ENCODE peak calls at places on chromosomes 6 and 20, in ten cellular contexts. K is upper lobe of left lung, G is transverse colon, R is stomach, Y is sigmoid colon, O is A549, I is GM12878, U is suprapubic skin, L is tibial nerve, E is SK-N-SH. S is an unnamed sample.

GRCh38 chr6:163543311-163543710 is 128.8 kb downstream of the QKI start:
- DNase-seq in I (no peak), O (no peak), E (no peak), U (no peak), K (no peak), Y (no peak), R (no peak), G (no peak), L (no peak), S (no peak)

GRCh38 chr20:33407251-33407650 is 5.9 kb upstream of the CDK5RAP1 start:
- DNase-seq in O (no peak), K (no peak), R (no peak), E (no peak), L (no peak), G (no peak), U (no peak), Y (no peak), I (no peak), S (no peak)

GRCh38 chr6:147530132-147531060 is 21.9 kb downstream of the SAMD5 start:
- DNase-seq in G (peak), U (no peak), K (no peak), E (no peak), Y (no peak), O (no peak), L (no peak), R (no peak), I (peak), S (no peak)

GRCh38 chr6:142355481-142356174 is 53.8 kb downstream of the ADGRG6 start:
- DNase-seq in G (no peak), U (no peak), I (no peak), K (no peak), R (no peak), E (no peak), O (no peak), Y (no peak), L (no peak), S (no peak)

GRCh38 chr6:1461207-1461606 is 71.8 kb downstream of the FOXF2 start:
- DNase-seq in U (no peak), K (no peak), O (no peak), I (peak), R (no peak), G (no peak), Y (no peak), L (no peak), E (no peak), S (no peak)

GRCh38 chr6:131923356-131923755 is 27.8 kb downstream of the CCN2 start:
- DNase-seq in K (no peak), R (peak), E (peak), Y (peak), U (no peak), L (peak), G (peak), I (no peak), O (no peak), S (peak)

GRCh38 chr6:91626935-91627334 is 1040.1 kb upstream of the MAP3K7 start:
- DNase-seq in L (no peak), U (no peak), Y (no peak), I (no peak), O (no peak), R (no peak), E (no peak), G (no peak), K (no peak), S (no peak)

GRCh38 chr6:108260126-108260808 is 573 bp downstream of the SNX3 start:
- DNase-seq in K (no peak), E (no peak), U (peak), O (peak), Y (peak), L (no peak), R (peak), G (peak), I (peak), S (no peak)

GRCh38 chr20:44702776-44703175 is 12.4 kb upstream of the CCN5 start:
- DNase-seq in O (no peak), L (peak), U (peak), R (peak), K (peak), G (peak), E (no peak), Y (peak), I (no peak), S (peak)

GRCh38 chr6:132300323-132300949 is 100.8 kb downstream of the MOXD1 start:
- DNase-seq in G (peak), L (no peak), U (no peak), E (peak), Y (no peak), R (peak), I (no peak), K (no peak), O (peak), S (no peak)

GRCh38 chr6:43173496-43174262 is 2.6 kb downstream of the SRF start:
- DNase-seq in E (no peak), L (no peak), K (no peak), R (no peak), Y (peak), G (no peak), O (no peak), U (no peak), I (no peak), S (no peak)

GRCh38 chr20:2942439-2942838 is 69.2 kb downstream of the PTPRA start:
- DNase-seq in I (no peak), U (no peak), Y (no peak), O (no peak), K (no peak), G (no peak), R (no peak), E (no peak), L (no peak), S (no peak)

GRCh38 chr6:4402477-4402976 is 267.2 kb upstream of the ECI2 start:
- DNase-seq in K (peak), E (no peak), R (no peak), Y (no peak), O (peak), I (no peak), U (no peak), G (no peak), L (no peak), S (peak)

GRCh38 chr20:2335096-2335495 is 39.3 kb downstream of the TGM3 start:
- DNase-seq in K (no peak), I (no peak), U (no peak), L (no peak), E (no peak), Y (no peak), G (no peak), R (no peak), O (no peak), S (no peak)

GRCh38 chr20:22423190-22423832 is 161.1 kb downstream of the FOXA2 start:
- DNase-seq in K (no peak), O (no peak), E (no peak), R (no peak), Y (no peak), U (no peak), L (no peak), I (no peak), G (no peak), S (no peak)

GRCh38 chr6:33694977-33695376 is 16.5 kb downstream of the UQCC2 start:
- DNase-seq in I (no peak), E (peak), R (no peak), G (no peak), Y (no peak), L (no peak), U (no peak), K (no peak), O (no peak), S (no peak)

GRCh38 chr6:33696076-33696475 is 15.4 kb downstream of the UQCC2 start:
- DNase-seq in Y (no peak), O (no peak), R (no peak), L (no peak), G (no peak), K (peak), I (no peak), U (no peak), E (no peak), S (no peak)

GRCh38 chr6:33695451-33695855 is 16.0 kb downstream of the UQCC2 start:
- DNase-seq in K (peak), I (no peak), U (peak), Y (no peak), L (no peak), G (no peak), R (no peak), O (no peak), E (peak), S (no peak)

GRCh38 chr6:33693186-33694158 is 18.0 kb downstream of the UQCC2 start:
- DNase-seq in E (peak), Y (no peak), U (peak), G (no peak), O (no peak), K (peak), L (no peak), R (no peak), I (no peak), S (no peak)

DNA sequence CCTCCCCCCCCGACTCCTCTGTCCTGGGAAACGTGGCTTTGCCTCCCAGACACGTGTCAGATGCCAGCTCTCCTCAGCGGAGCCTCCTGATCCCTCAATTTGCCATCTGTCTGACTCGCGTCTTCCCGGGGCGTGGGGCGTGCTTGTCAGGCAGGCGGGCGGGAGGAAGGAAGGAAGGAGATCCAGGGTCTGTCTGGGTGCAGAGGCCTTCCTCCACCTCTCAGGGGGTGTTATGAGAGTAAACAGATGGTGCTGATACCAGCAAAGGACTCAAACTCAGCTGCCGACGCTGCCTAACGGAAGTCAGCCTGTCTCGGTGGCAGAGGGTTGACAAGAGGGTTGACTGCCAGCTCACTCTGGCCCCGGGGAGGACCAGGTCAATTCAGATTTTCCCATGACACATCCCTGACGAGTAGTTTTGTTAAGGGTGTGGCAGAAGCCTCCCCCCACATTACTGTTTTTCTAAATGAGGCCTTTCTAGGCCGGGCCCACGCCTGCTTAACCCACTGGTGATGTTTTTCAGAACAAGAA is 17.0 kb downstream of the UQCC2 start:
- DNase-seq in G (no peak), E (peak), K (peak), I (no peak), L (no peak), U (peak), Y (no peak), R (no peak), O (no peak), S (no peak)
- TF ChIP-seq EP300 in G (no peak), E (no peak), K (no peak), I (no peak), L (no peak), U (no peak), Y (no peak), R (no peak), O (no peak), S (no peak)

GRCh38 chr6:14881399-14881798 is 364.5 kb upstream of the JARID2 start:
- DNase-seq in E (no peak), Y (no peak), O (no peak), U (no peak), L (no peak), G (no peak), I (no peak), K (no peak), R (no peak), S (no peak)

GRCh38 chr6:14882394-14883073 is 363.3 kb upstream of the JARID2 start:
- DNase-seq in E (no peak), I (no peak), U (no peak), O (no peak), K (no peak), L (no peak), G (no peak), R (no peak), Y (no peak), S (no peak)

GRCh38 chr6:14880717-14881116 is 365.2 kb upstream of the JARID2 start:
- DNase-seq in G (no peak), K (no peak), Y (no peak), E (no peak), U (no peak), I (no peak), O (no peak), R (no peak), L (no peak), S (no peak)

GRCh38 chr6:14877758-14878157 is 368.1 kb upstream of the JARID2 start:
- DNase-seq in L (no peak), K (no peak), U (no peak), E (no peak), Y (no peak), G (no peak), O (no peak), R (no peak), I (no peak), S (no peak)

DNA sequence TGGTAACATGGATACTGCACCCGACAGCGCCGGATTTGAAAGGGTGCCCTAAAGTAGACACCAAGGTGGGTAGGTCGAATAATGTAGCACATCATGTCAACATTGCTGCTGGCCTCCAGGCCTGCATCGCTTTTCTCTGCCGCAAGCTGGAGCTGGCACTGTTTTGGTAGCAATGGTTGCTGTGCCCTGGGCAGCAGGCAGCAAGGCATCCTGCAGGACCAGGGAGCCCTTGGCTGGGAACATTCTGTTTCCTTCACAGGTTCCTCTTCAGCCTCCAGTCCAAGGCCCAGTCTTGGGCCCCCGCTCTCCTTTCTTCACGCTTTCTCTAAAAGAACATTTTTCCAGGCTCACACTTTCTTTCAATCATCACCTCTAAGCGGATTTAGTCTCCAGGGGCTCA is 365.8 kb upstream of the JARID2 start:
- DNase-seq in L (no peak), R (no peak), E (no peak), Y (no peak), K (no peak), I (no peak), G (no peak), O (no peak), U (no peak), S (no peak)
- TF ChIP-seq CTCF in L (no peak), R (no peak), E (no peak), Y (no peak), K (no peak), I (no peak), G (no peak), O (no peak), U (no peak), S (no peak)

GRCh38 chr20:50916257-50916656 is 15.0 kb downstream of the ADNP start:
- DNase-seq in R (no peak), G (no peak), E (no peak), K (no peak), I (no peak), O (no peak), U (no peak), Y (no peak), L (no peak), S (no peak)
- TF ChIP-seq EP300 in R (no peak), G (no peak), E (no peak), K (no peak), I (no peak), O (no peak), U (no peak), Y (no peak), L (no peak), S (no peak)

DNA sequence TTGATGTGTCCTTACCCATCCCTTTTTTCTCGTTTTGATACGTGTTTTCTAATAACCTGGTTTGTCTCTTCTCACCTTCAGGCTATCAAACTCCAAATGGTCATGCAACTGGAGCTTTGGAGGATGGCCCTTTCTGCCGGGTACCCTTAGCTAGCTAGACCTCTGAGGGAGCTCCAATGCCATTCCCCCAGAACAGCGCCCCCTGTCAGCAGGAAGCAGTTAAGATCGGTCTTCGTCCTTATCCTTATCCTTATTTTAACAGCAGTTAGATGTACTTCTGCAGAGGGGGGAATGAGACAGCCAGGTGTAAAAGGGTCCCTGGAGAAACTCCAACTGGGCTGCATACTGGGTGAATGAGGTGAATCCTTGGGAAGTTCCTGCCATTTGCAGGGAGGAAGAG is 37.2 kb downstream of the SEL1L2 start:
- DNase-seq in I (no peak), K (no peak), O (no peak), U (no peak), L (no peak), R (no peak), G (no peak), E (no peak), Y (no peak), S (no peak)
- TF ChIP-seq CTCF in I (peak), K (no peak), O (no peak), U (no peak), L (no peak), R (no peak), G (no peak), E (peak), Y (no peak), S (no peak)

DNA sequence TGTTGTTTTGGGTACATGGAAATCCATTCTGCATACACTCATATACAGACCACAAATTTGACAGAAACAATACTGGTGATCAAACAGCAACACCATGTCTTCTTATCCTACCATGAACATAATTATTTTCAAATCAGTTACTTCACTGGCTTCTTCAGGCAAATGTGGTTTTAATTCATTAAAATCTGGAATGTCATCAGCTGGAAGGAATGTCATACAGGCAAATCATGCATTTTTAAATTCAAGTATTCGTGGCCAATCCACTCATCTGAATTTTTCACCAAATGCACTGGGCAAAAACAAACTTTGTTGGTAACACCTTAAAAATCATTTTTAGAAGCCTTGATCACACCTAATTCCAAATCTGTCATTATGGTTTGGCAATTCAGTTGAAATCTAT is 59.3 kb downstream of the KIF6 start:
- DNase-seq in G (no peak), R (no peak), Y (no peak), O (no peak), L (no peak), U (no peak), K (no peak), I (no peak), E (no peak), S (no peak)
- TF ChIP-seq EP300 in G (no peak), R (no peak), Y (no peak), O (no peak), L (no peak), U (no peak), K (no peak), I (no peak), E (no peak), S (no peak)

GRCh38 chr20:40471261-40471629 is 217.8 kb downstream of the MAFB start:
- DNase-seq in I (no peak), Y (no peak), R (no peak), E (peak), O (no peak), U (no peak), G (peak), K (no peak), L (no peak), S (no peak)
- TF ChIP-seq CTCF in I (no peak), Y (no peak), R (no peak), E (no peak), O (no peak), U (no peak), G (no peak), K (no peak), L (no peak), S (no peak)

GRCh38 chr20:8161262-8162071 is 29.4 kb downstream of the PLCB1 start:
- DNase-seq in K (no peak), E (no peak), O (no peak), R (no peak), I (no peak), Y (no peak), L (no peak), U (no peak), G (no peak), S (no peak)
- TF ChIP-seq EP300 in K (no peak), E (no peak), O (no peak), R (no peak), I (no peak), Y (no peak), L (no peak), U (no peak), G (no peak), S (no peak)

DNA sequence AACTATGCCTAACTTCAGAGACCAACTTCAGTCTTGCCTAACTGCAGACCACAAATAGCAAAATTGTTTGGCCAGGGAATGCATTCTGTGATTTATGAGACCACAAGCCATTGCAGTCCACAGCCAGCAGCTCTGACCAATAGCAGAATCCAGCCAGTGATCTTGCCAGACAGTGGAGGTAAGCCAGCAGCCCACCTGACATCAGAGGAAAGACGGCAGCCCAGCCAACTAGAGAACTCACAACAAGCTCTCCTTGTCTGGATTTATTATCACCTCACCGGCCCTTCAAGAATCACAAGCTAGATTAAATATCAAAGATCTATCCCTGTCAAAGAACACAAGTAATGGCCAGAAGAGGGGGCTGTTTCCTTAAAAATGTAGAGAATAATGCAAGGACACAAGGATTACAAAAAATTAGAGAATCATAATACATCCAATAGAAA is 66.5 kb upstream of the SLC35F1 start:
- DNase-seq in E (peak), U (no peak), O (peak), G (no peak), Y (no peak), R (no peak), L (no peak), K (no peak), I (no peak), S (no peak)
- TF ChIP-seq CTCF in E (peak), U (no peak), O (peak), G (peak), Y (no peak), R (no peak), L (no peak), K (no peak), I (peak), S (no peak)

GRCh38 chr6:111985202-111985731 is 68.6 kb upstream of the CCN6 start:
- DNase-seq in G (no peak), I (no peak), E (no peak), L (no peak), Y (no peak), U (no peak), O (no peak), R (no peak), K (no peak), S (no peak)
- TF ChIP-seq EP300 in G (no peak), I (no peak), E (no peak), L (no peak), Y (no peak), U (no peak), O (no peak), R (no peak), K (no peak), S (no peak)

S was measured in ovary.